ENCODE peak calls at places on chromosomes 1 and 21, in seven cellular contexts. One of them, this sample, is unnamed. For H3K4me1, the result is how much of the 10 kb centered on the place peaks cover.

GRCh38 chr1:171913385-171913784 is 72.1 kb downstream of the DNM3 start:
- DNase-seq in ovary: no peak
- DNase-seq in A549: peak
- DNase-seq in H1: no peak
- DNase-seq in transverse colon: peak
- DNase-seq in SK-N-SH: peak
- DNase-seq in HepG2: peak
- DNase-seq in this sample: peak

GRCh38 chr1:242827538-242827937 is 303.0 kb upstream of the PLD5 start:
- DNase-seq in ovary: no peak
- DNase-seq in A549: no peak
- DNase-seq in H1: no peak
- DNase-seq in transverse colon: no peak
- DNase-seq in SK-N-SH: peak
- DNase-seq in HepG2: no peak
- DNase-seq in this sample: no peak

GRCh38 chr1:31767225-31767624 is 3.1 kb upstream of the ADGRB2 start:
- DNase-seq in ovary: no peak
- DNase-seq in A549: no peak
- DNase-seq in H1: no peak
- DNase-seq in transverse colon: no peak
- DNase-seq in SK-N-SH: no peak
- DNase-seq in HepG2: no peak
- DNase-seq in this sample: no peak

GRCh38 chr1:114152211-114153050 is 1.2 kb downstream of the SYT6 start:
- DNase-seq in ovary: peak
- DNase-seq in A549: peak
- DNase-seq in H1: peak
- DNase-seq in transverse colon: peak
- DNase-seq in SK-N-SH: peak
- DNase-seq in HepG2: no peak
- DNase-seq in this sample: no peak

GRCh38 chr1:116273042-116273783 is 99.8 kb upstream of the ATP1A1 start:
- DNase-seq in ovary: no peak
- DNase-seq in A549: no peak
- DNase-seq in H1: no peak
- DNase-seq in transverse colon: no peak
- DNase-seq in SK-N-SH: no peak
- DNase-seq in HepG2: peak
- DNase-seq in this sample: no peak

GRCh38 chr1:5829414-5829813 is 162.8 kb downstream of the NPHP4 start:
- DNase-seq in ovary: no peak
- DNase-seq in A549: no peak
- DNase-seq in H1: no peak
- DNase-seq in transverse colon: no peak
- DNase-seq in SK-N-SH: no peak
- DNase-seq in HepG2: no peak
- DNase-seq in this sample: no peak

GRCh38 chr1:150162862-150163706 is 13.4 kb downstream of the PLEKHO1 start:
- DNase-seq in ovary: peak
- DNase-seq in A549: no peak
- DNase-seq in H1: peak
- DNase-seq in transverse colon: peak
- DNase-seq in SK-N-SH: peak
- DNase-seq in HepG2: peak
- DNase-seq in this sample: peak

GRCh38 chr1:184905601-184906322 is 68.5 kb downstream of the NIBAN1 start:
- DNase-seq in ovary: no peak
- DNase-seq in A549: no peak
- DNase-seq in H1: no peak
- DNase-seq in transverse colon: peak
- DNase-seq in SK-N-SH: no peak
- DNase-seq in HepG2: peak
- DNase-seq in this sample: no peak

GRCh38 chr21:19807231-19807630 is 1191.0 kb upstream of the NCAM2 start:
- DNase-seq in ovary: no peak
- DNase-seq in A549: no peak
- DNase-seq in H1: no peak
- DNase-seq in transverse colon: no peak
- DNase-seq in SK-N-SH: no peak
- DNase-seq in HepG2: no peak
- DNase-seq in this sample: no peak

GRCh38 chr1:50959303-50959912 is 659 bp downstream of the FAF1 start:
- DNase-seq in ovary: peak
- DNase-seq in A549: no peak
- DNase-seq in H1: no peak
- DNase-seq in transverse colon: peak
- DNase-seq in SK-N-SH: peak
- DNase-seq in HepG2: peak
- DNase-seq in this sample: peak

GRCh38 chr1:203031467-203031866 is 5.2 kb downstream of the PPFIA4 start:
- DNase-seq in ovary: no peak
- DNase-seq in A549: no peak
- DNase-seq in H1: no peak
- DNase-seq in transverse colon: no peak
- DNase-seq in SK-N-SH: no peak
- DNase-seq in HepG2: no peak
- DNase-seq in this sample: no peak

GRCh38 chr1:27341525-27342252 is at the start of gene SYTL1:
- DNase-seq in ovary: no peak
- DNase-seq in A549: peak
- DNase-seq in H1: peak
- DNase-seq in transverse colon: peak
- DNase-seq in SK-N-SH: peak
- DNase-seq in HepG2: peak
- DNase-seq in this sample: no peak

GRCh38 chr1:39635205-39635870 is 4.1 kb downstream of the HEYL start:
- DNase-seq in ovary: no peak
- DNase-seq in A549: no peak
- DNase-seq in H1: no peak
- DNase-seq in transverse colon: no peak
- DNase-seq in SK-N-SH: no peak
- DNase-seq in HepG2: no peak
- DNase-seq in this sample: peak

GRCh38 chr1:175363046-175363445 is 170.5 kb upstream of the KIAA0040 start:
- DNase-seq in ovary: no peak
- DNase-seq in A549: no peak
- DNase-seq in H1: no peak
- DNase-seq in transverse colon: no peak
- DNase-seq in SK-N-SH: no peak
- DNase-seq in HepG2: no peak
- DNase-seq in this sample: no peak

GRCh38 chr1:203567596-203567995 is 59.0 kb upstream of the ATP2B4 start:
- DNase-seq in ovary: no peak
- DNase-seq in A549: no peak
- DNase-seq in H1: no peak
- DNase-seq in transverse colon: no peak
- DNase-seq in SK-N-SH: no peak
- DNase-seq in HepG2: no peak
- DNase-seq in this sample: no peak

GRCh38 chr1:81186271-81186670 is 614.5 kb upstream of the ADGRL2 start:
- DNase-seq in ovary: no peak
- DNase-seq in A549: no peak
- DNase-seq in H1: no peak
- DNase-seq in transverse colon: no peak
- DNase-seq in SK-N-SH: no peak
- DNase-seq in HepG2: no peak
- DNase-seq in this sample: no peak

GRCh38 chr1:208772891-208773290 is 528.7 kb upstream of the PLXNA2 start:
- DNase-seq in ovary: no peak
- DNase-seq in A549: no peak
- DNase-seq in H1: no peak
- DNase-seq in transverse colon: no peak
- DNase-seq in SK-N-SH: no peak
- DNase-seq in HepG2: no peak
- DNase-seq in this sample: no peak

GRCh38 chr1:58898739-58899580 is 115.1 kb upstream of the JUN start:
- DNase-seq in ovary: peak
- DNase-seq in A549: no peak
- DNase-seq in H1: no peak
- DNase-seq in transverse colon: peak
- DNase-seq in SK-N-SH: peak
- DNase-seq in HepG2: peak
- DNase-seq in this sample: no peak

GRCh38 chr1:21926065-21926464 is 11.0 kb downstream of the HSPG2 start:
- DNase-seq in ovary: no peak
- DNase-seq in A549: no peak
- DNase-seq in H1: no peak
- DNase-seq in transverse colon: no peak
- DNase-seq in SK-N-SH: no peak
- DNase-seq in HepG2: no peak
- DNase-seq in this sample: no peak

GRCh38 chr1:21925334-21925940 is 11.7 kb downstream of the HSPG2 start:
- DNase-seq in ovary: no peak
- DNase-seq in A549: no peak
- DNase-seq in H1: no peak
- DNase-seq in transverse colon: no peak
- DNase-seq in SK-N-SH: peak
- DNase-seq in HepG2: no peak
- DNase-seq in this sample: no peak

GRCh38 chr1:21927531-21928237 is 9.4 kb downstream of the HSPG2 start:
- DNase-seq in ovary: peak
- DNase-seq in A549: no peak
- DNase-seq in H1: no peak
- DNase-seq in transverse colon: peak
- DNase-seq in SK-N-SH: no peak
- DNase-seq in HepG2: peak
- DNase-seq in this sample: peak

GRCh38 chr1:21924503-21925005 is 12.6 kb downstream of the HSPG2 start:
- DNase-seq in ovary: no peak
- DNase-seq in A549: no peak
- DNase-seq in H1: no peak
- DNase-seq in transverse colon: no peak
- DNase-seq in SK-N-SH: no peak
- DNase-seq in HepG2: no peak
- DNase-seq in this sample: no peak

GRCh38 chr1:21926814-21927530 is 10.1 kb downstream of the HSPG2 start:
- DNase-seq in ovary: peak
- DNase-seq in A549: no peak
- DNase-seq in H1: no peak
- DNase-seq in transverse colon: no peak
- DNase-seq in SK-N-SH: no peak
- DNase-seq in HepG2: no peak
- DNase-seq in this sample: no peak
- H3K4me1 ChIP-seq in ovary: under half
- H3K4me1 ChIP-seq in A549: half or more
- H3K4me1 ChIP-seq in H1: under half
- H3K4me1 ChIP-seq in transverse colon: half or more
- H3K4me1 ChIP-seq in SK-N-SH: under half
- H3K4me1 ChIP-seq in HepG2: half or more
- H3K4me1 ChIP-seq in this sample: under half

GRCh38 chr21:43906585-43907370 is 41.8 kb downstream of the AGPAT3 start:
- DNase-seq in ovary: no peak
- DNase-seq in A549: no peak
- DNase-seq in H1: no peak
- DNase-seq in transverse colon: no peak
- DNase-seq in SK-N-SH: no peak
- DNase-seq in HepG2: no peak
- DNase-seq in this sample: no peak
- H3K27ac ChIP-seq in ovary: no peak
- H3K27ac ChIP-seq in A549: no peak
- H3K27ac ChIP-seq in H1: no peak
- H3K27ac ChIP-seq in transverse colon: no peak
- H3K27ac ChIP-seq in SK-N-SH: no peak
- H3K27ac ChIP-seq in HepG2: no peak
- H3K27ac ChIP-seq in this sample: no peak

GRCh38 chr1:115193429-115193828 is 104.1 kb upstream of the TSPAN2 start:
- DNase-seq in ovary: no peak
- DNase-seq in A549: no peak
- DNase-seq in H1: no peak
- DNase-seq in transverse colon: no peak
- DNase-seq in SK-N-SH: no peak
- DNase-seq in HepG2: no peak
- DNase-seq in this sample: no peak
- TF ChIP-seq EP300 in ovary: no peak
- TF ChIP-seq EP300 in A549: no peak
- TF ChIP-seq EP300 in H1: no peak
- TF ChIP-seq EP300 in transverse colon: no peak
- TF ChIP-seq EP300 in SK-N-SH: no peak
- TF ChIP-seq EP300 in HepG2: no peak
- TF ChIP-seq EP300 in this sample: no peak

DNA sequence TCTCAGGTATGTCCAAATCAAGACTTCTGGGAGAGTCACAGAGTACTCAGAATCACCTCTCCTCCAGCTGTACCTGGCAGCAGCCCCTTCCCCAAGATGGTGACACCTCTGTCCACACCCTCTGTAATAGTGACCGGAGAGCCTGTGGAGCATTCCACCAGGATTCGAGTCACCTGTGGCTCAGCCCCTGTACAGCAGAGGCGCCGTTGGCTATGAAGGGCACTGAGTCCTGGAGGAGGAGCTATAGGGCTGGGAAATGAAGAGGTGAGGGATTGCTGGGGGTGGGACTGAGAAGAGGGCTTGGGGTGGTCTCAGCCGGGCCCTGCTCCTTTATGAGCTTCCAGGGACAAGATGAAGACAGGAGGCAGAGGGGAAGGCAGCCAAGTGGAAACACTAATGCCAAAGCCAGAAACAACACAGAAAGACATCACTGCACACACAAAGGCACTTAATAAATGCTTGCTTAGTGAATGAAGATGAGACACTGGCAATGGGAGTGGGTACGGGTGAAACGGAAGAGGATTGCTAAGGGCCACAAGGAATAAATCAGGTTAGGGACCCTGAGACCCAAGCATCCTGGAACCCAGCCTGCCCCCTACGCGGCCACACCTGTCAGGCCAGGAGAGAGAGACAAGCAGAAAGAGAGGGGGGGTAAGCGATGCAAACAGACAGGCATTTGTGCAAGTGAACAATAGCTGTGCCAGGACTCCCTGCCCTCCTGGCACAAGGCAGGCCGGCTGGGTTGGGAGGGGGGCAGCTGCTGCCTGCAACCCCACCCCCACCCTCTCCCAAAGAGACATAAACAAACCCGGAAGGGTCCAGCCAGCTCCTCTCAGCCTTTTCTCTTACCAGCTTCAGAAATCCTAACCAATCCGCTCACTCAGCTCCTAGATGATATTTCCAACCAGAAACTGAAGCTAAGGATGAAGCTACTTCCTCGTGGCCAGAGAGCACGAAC is 3.9 kb downstream of the ARHGEF2 start:
- DNase-seq in ovary: no peak
- DNase-seq in A549: no peak
- DNase-seq in H1: no peak
- DNase-seq in transverse colon: no peak
- DNase-seq in SK-N-SH: no peak
- DNase-seq in HepG2: no peak
- DNase-seq in this sample: no peak
- H3K4me1 ChIP-seq in ovary: under half
- H3K4me1 ChIP-seq in A549: half or more
- H3K4me1 ChIP-seq in H1: under half
- H3K4me1 ChIP-seq in transverse colon: half or more
- H3K4me1 ChIP-seq in SK-N-SH: under half
- H3K4me1 ChIP-seq in HepG2: half or more
- H3K4me1 ChIP-seq in this sample: under half

DNA sequence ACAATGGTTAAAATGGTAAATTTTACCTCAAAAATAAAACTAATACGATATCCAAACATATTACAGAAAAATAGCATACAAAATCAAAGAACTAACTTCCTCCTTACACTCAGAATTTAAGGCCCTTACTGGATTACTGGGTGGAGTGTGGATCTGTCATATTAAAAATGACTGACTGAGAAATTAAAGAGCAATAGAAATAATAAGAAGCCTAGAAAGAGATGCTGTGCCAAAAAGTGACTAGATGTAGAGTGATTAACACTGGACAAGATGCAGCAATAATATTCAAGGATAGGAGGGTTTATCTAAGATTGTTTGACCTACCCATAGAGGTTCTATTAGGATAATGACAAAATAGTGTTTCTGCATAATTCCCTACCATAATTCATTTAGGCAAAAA is 424.3 kb downstream of the SETD4 start:
- DNase-seq in ovary: no peak
- DNase-seq in A549: no peak
- DNase-seq in H1: no peak
- DNase-seq in transverse colon: no peak
- DNase-seq in SK-N-SH: no peak
- DNase-seq in HepG2: no peak
- DNase-seq in this sample: no peak
- H3K27ac ChIP-seq in ovary: no peak
- H3K27ac ChIP-seq in A549: no peak
- H3K27ac ChIP-seq in H1: no peak
- H3K27ac ChIP-seq in transverse colon: no peak
- H3K27ac ChIP-seq in SK-N-SH: no peak
- H3K27ac ChIP-seq in HepG2: no peak
- H3K27ac ChIP-seq in this sample: no peak